ENCODE peak calls at places on chromosomes 12 and 14, in seven cellular contexts. J is pancreas, Q is AG04450, I is tibial artery, R is SK-N-SH, X is fibroblast of lung, G is iPS DF 6.9. K is an unnamed sample.
A peak's percentile ranks its signal among the peaks of the same experiment; 100 is the strongest.

GRCh38 chr12:112368856-112369255 is 13.4 kb downstream of the HECTD4 start:
- DNase-seq in J (no peak), Q (no peak), I (no peak), R (no peak), X (peak; percentile 63), G (no peak), K (no peak)

GRCh38 chr14:35932659-35933159 is 106.6 kb downstream of the BRMS1L start:
- DNase-seq in J (no peak), Q (no peak), I (no peak), R (no peak), X (no peak), G (no peak), K (no peak)

GRCh38 chr14:72409047-72409446 is 476.8 kb downstream of the RGS6 start:
- DNase-seq in J (no peak), Q (no peak), I (no peak), R (no peak), X (no peak), G (no peak), K (no peak)

GRCh38 chr14:94056579-94057308 is 24.3 kb downstream of the DDX24 start:
- DNase-seq in J (no peak), Q (no peak), I (peak; percentile 9), R (no peak), X (peak; percentile 19), G (no peak), K (no peak)

GRCh38 chr12:124311292-124312109 is 16.6 kb downstream of the RFLNA start:
- DNase-seq in J (no peak), Q (no peak), I (no peak), R (no peak), X (no peak), G (no peak), K (no peak)

GRCh38 chr14:89728964-89729363 is 225.6 kb downstream of the EFCAB11 start:
- DNase-seq in J (no peak), Q (no peak), I (no peak), R (no peak), X (no peak), G (no peak), K (no peak)

GRCh38 chr12:88325076-88325827 is 183.1 kb downstream of the TMTC3 start:
- DNase-seq in J (no peak), Q (peak; percentile 83), I (no peak), R (no peak), X (peak; percentile 98), G (no peak), K (no peak)

GRCh38 chr12:120536064-120536791 is 2.1 kb downstream of the RNF10 start:
- DNase-seq in J (no peak), Q (no peak), I (no peak), R (no peak), X (no peak), G (no peak), K (no peak)

GRCh38 chr12:121167232-121167820 is 34.6 kb downstream of the P2RX7 start:
- DNase-seq in J (no peak), Q (no peak), I (peak; percentile 37), R (no peak), X (no peak), G (no peak), K (no peak)

GRCh38 chr14:32073537-32074189 is 3.4 kb upstream of the ARHGAP5 start:
- DNase-seq in J (no peak), Q (peak; percentile 48), I (no peak), R (peak; percentile 61), X (peak; percentile 69), G (no peak), K (peak; percentile 8)

GRCh38 chr12:15939111-15939510 is 28.0 kb downstream of the DERA start:
- DNase-seq in J (no peak), Q (no peak), I (no peak), R (no peak), X (no peak), G (no peak), K (no peak)

GRCh38 chr14:21087294-21088091 is 11.0 kb downstream of the ZNF219 start:
- DNase-seq in J (no peak), Q (no peak), I (no peak), R (peak; percentile 80), X (peak; percentile 94), G (no peak), K (peak; percentile 68)

GRCh38 chr12:116455540-116456306 is 103.5 kb upstream of the MAP1LC3B2 start:
- DNase-seq in J (no peak), Q (peak; percentile 78), I (peak; percentile 92), R (peak; percentile 38), X (peak; percentile 88), G (no peak), K (no peak)

GRCh38 chr12:103279444-103279843 is 216.3 kb downstream of the C12orf42 start:
- DNase-seq in J (no peak), Q (no peak), I (no peak), R (no peak), X (no peak), G (no peak), K (no peak)

GRCh38 chr12:68373836-68374314 is 41.7 kb upstream of the MDM1 start:
- DNase-seq in J (no peak), Q (no peak), I (no peak), R (no peak), X (no peak), G (no peak), K (no peak)

GRCh38 chr12:120849765-120850164 is 54.4 kb downstream of the SPPL3 start:
- DNase-seq in J (no peak), Q (peak; percentile 29), I (no peak), R (no peak), X (peak; percentile 69), G (no peak), K (no peak)

GRCh38 chr12:42325326-42325775 is 543 bp downstream of the ZCRB1 start:
- DNase-seq in J (no peak), Q (no peak), I (no peak), R (no peak), X (no peak), G (no peak), K (no peak)

GRCh38 chr14:54106802-54107377 is 150.3 kb upstream of the BMP4 start:
- DNase-seq in J (no peak), Q (no peak), I (no peak), R (no peak), X (peak; percentile 59), G (no peak), K (no peak)

GRCh38 chr12:56658921-56659320 is 13.1 kb upstream of the ATP5F1B start:
- DNase-seq in J (no peak), Q (no peak), I (no peak), R (no peak), X (no peak), G (no peak), K (no peak)

GRCh38 chr12:112969547-112970306 is 8.6 kb upstream of the OAS2 start:
- DNase-seq in J (no peak), Q (no peak), I (no peak), R (no peak), X (no peak), G (no peak), K (no peak)

GRCh38 chr12:54795664-54796063 is 58.7 kb upstream of the MUCL1 start:
- DNase-seq in J (no peak), Q (no peak), I (no peak), R (no peak), X (no peak), G (no peak), K (no peak)

GRCh38 chr14:101965145-101965531 is 765 bp downstream of the DYNC1H1 start:
- DNase-seq in J (peak; percentile 77), Q (no peak), I (peak; percentile 82), R (peak; percentile 79), X (peak; percentile 55), G (no peak), K (peak; percentile 44)

GRCh38 chr12:50734409-50735263 is 29.3 kb upstream of the ATF1 start:
- DNase-seq in J (no peak), Q (no peak), I (no peak), R (peak; percentile 63), X (peak; percentile 10), G (peak; percentile 25), K (no peak)

GRCh38 chr12:109027767-109028166 is 6.9 kb upstream of the SVOP start:
- DNase-seq in J (no peak), Q (peak; percentile 20), I (no peak), R (no peak), X (peak; percentile 6), G (no peak), K (no peak)

GRCh38 chr12:90940872-90941499 is 14.0 kb downstream of the CCER1 start:
- DNase-seq in J (no peak), Q (no peak), I (no peak), R (peak; percentile 32), X (peak; percentile 63), G (no peak), K (no peak)

GRCh38 chr12:90938451-90938850 is 16.5 kb downstream of the CCER1 start:
- DNase-seq in J (no peak), Q (no peak), I (no peak), R (no peak), X (peak; percentile 83), G (no peak), K (no peak)

GRCh38 chr12:90939382-90939781 is 15.6 kb downstream of the CCER1 start:
- DNase-seq in J (no peak), Q (no peak), I (no peak), R (no peak), X (peak; percentile 6), G (no peak), K (no peak)

GRCh38 chr12:90936230-90937005 is 18.6 kb downstream of the CCER1 start:
- DNase-seq in J (no peak), Q (no peak), I (no peak), R (no peak), X (no peak), G (no peak), K (no peak)
- H3K9me3 ChIP-seq in J (no peaks in the 10 kb centered on the region), Q (no peaks in the 10 kb centered on the region), I (peaks cover 2% of the 10 kb centered on the region), R (no peaks in the 10 kb centered on the region), X (no peaks in the 10 kb centered on the region), G (no peaks in the 10 kb centered on the region), K (no peaks in the 10 kb centered on the region)

DNA sequence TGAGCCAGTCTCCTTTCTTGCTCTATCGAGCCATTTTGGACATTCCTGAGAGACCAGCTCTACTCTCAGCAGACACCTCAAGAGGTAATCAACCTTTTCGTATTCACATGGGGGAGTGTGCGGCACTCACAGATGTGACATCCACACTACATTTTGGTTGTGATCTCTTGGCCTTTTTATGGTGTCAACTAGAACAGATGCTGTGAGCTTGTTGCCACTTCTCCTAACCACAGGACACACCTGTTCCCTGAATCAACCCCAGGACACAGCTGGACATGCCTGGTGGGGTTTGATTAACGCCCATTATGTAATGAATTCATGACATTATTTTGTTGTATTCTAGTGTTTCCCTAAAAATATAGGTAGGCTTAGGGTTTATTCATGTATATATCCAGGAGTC is 1143.6 kb downstream of the TMEM121 start:
- DNase-seq in J (no peak), Q (no peak), I (no peak), R (no peak), X (no peak), G (no peak), K (no peak)
- H3K9me3 ChIP-seq in J (no peaks in the 10 kb centered on the region), Q (peaks cover 19% of the 10 kb centered on the region), I (no peaks in the 10 kb centered on the region), R (peaks cover 5% of the 10 kb centered on the region), X (no peaks in the 10 kb centered on the region), G (peaks cover 6% of the 10 kb centered on the region), K (no peaks in the 10 kb centered on the region)

DNA sequence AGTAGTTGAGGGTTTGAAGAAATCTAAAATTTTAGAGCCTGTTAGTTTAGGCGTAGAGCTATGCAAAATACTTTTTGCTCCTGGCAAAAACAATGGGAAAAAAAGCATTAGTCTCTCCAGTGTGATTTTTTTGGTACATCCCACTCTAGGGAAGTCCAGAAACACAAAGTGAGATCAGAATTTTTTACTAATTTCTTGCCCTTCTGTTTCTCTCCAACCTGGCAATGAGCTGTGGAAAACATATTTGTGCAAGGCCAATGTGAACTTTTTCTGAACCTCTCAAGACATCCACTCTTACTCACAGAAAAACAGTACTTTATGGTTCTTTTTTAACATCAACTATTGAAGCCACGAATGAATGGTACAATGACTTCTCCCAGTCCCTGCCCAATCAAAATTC is 56.9 kb upstream of the DCN start:
- DNase-seq in J (no peak), Q (no peak), I (no peak), R (no peak), X (peak; percentile 14), G (no peak), K (no peak)
- H3K9me3 ChIP-seq in J (no peaks in the 10 kb centered on the region), Q (peaks cover 6% of the 10 kb centered on the region), I (no peaks in the 10 kb centered on the region), R (no peaks in the 10 kb centered on the region), X (no peaks in the 10 kb centered on the region), G (no peaks in the 10 kb centered on the region), K (no peaks in the 10 kb centered on the region)

GRCh38 chr12:34335819-34336262 is 313.5 kb downstream of the ALG10 start:
- DNase-seq in J (no peak), Q (no peak), I (no peak), R (no peak), X (no peak), G (no peak), K (no peak)
- H3K9me3 ChIP-seq in J (no peaks in the 10 kb centered on the region), Q (peaks cover 100% of the 10 kb centered on the region), I (peaks cover 42% of the 10 kb centered on the region), R (no peaks in the 10 kb centered on the region), X (no peaks in the 10 kb centered on the region), G (peaks cover 36% of the 10 kb centered on the region), K (no peaks in the 10 kb centered on the region)